ENCODE peak calls at places on chromosomes 11 and 22, in six cellular contexts. One of them, this sample, is unnamed.

GRCh38 chr11:22558638-22559037 is 67.0 kb downstream of the FANCF start:
- DNase-seq in endodermal cell: no peak
- DNase-seq in colonic mucosa: no peak
- DNase-seq in HCT116: no peak
- DNase-seq in OCI-LY7: no peak
- DNase-seq in spleen: no peak
- DNase-seq in this sample: no peak

GRCh38 chr11:1756791-1757771 is 6.6 kb downstream of the CTSD start:
- DNase-seq in colonic mucosa: no peak
- DNase-seq in HCT116: no peak
- DNase-seq in endodermal cell: no peak
- DNase-seq in OCI-LY7: no peak
- DNase-seq in spleen: peak
- DNase-seq in this sample: no peak

GRCh38 chr11:76669901-76670474 is 559 bp downstream of the LRRC32 start:
- DNase-seq in colonic mucosa: peak
- DNase-seq in OCI-LY7: peak
- DNase-seq in endodermal cell: peak
- DNase-seq in spleen: peak
- DNase-seq in HCT116: no peak
- DNase-seq in this sample: no peak

GRCh38 chr11:95764267-95764898 is 25.2 kb downstream of the FAM76B start:
- DNase-seq in HCT116: peak
- DNase-seq in OCI-LY7: peak
- DNase-seq in spleen: no peak
- DNase-seq in colonic mucosa: no peak
- DNase-seq in endodermal cell: no peak
- DNase-seq in this sample: no peak

GRCh38 chr11:75603791-75604736 is 42.0 kb downstream of the SERPINH1 start:
- DNase-seq in HCT116: no peak
- DNase-seq in colonic mucosa: no peak
- DNase-seq in endodermal cell: no peak
- DNase-seq in OCI-LY7: no peak
- DNase-seq in spleen: no peak
- DNase-seq in this sample: peak

GRCh38 chr11:1392561-1392960 is 2.8 kb downstream of the BRSK2 start:
- DNase-seq in endodermal cell: no peak
- DNase-seq in HCT116: no peak
- DNase-seq in colonic mucosa: no peak
- DNase-seq in spleen: no peak
- DNase-seq in OCI-LY7: no peak
- DNase-seq in this sample: no peak

GRCh38 chr11:29802522-29802921 is 214.3 kb downstream of the KCNA4 start:
- DNase-seq in spleen: no peak
- DNase-seq in colonic mucosa: no peak
- DNase-seq in HCT116: no peak
- DNase-seq in endodermal cell: no peak
- DNase-seq in OCI-LY7: no peak
- DNase-seq in this sample: no peak

GRCh38 chr11:57330029-57330428 is 5.3 kb upstream of the TNKS1BP1 start:
- DNase-seq in endodermal cell: no peak
- DNase-seq in HCT116: no peak
- DNase-seq in colonic mucosa: no peak
- DNase-seq in spleen: peak
- DNase-seq in OCI-LY7: no peak
- DNase-seq in this sample: no peak

GRCh38 chr11:61477126-61477525 is 31.4 kb upstream of the LRRC10B start:
- DNase-seq in spleen: no peak
- DNase-seq in endodermal cell: no peak
- DNase-seq in colonic mucosa: peak
- DNase-seq in OCI-LY7: no peak
- DNase-seq in HCT116: no peak
- DNase-seq in this sample: no peak

GRCh38 chr11:75475767-75476650 is 43.0 kb upstream of the KLHL35 start:
- DNase-seq in spleen: peak
- DNase-seq in endodermal cell: no peak
- DNase-seq in OCI-LY7: peak
- DNase-seq in HCT116: no peak
- DNase-seq in colonic mucosa: peak
- DNase-seq in this sample: no peak

GRCh38 chr11:57474017-57474750 is 13.9 kb downstream of the RTN4RL2 start:
- DNase-seq in HCT116: no peak
- DNase-seq in endodermal cell: peak
- DNase-seq in spleen: peak
- DNase-seq in OCI-LY7: no peak
- DNase-seq in colonic mucosa: no peak
- DNase-seq in this sample: no peak

GRCh38 chr22:42799061-42799460 is 58.0 kb downstream of the ARFGAP3 start:
- DNase-seq in spleen: no peak
- DNase-seq in HCT116: no peak
- DNase-seq in OCI-LY7: no peak
- DNase-seq in endodermal cell: peak
- DNase-seq in colonic mucosa: no peak
- DNase-seq in this sample: no peak

GRCh38 chr11:43579919-43580276 is 100.6 kb upstream of the HSD17B12 start:
- DNase-seq in spleen: no peak
- DNase-seq in colonic mucosa: no peak
- DNase-seq in HCT116: no peak
- DNase-seq in endodermal cell: no peak
- DNase-seq in OCI-LY7: no peak
- DNase-seq in this sample: no peak

GRCh38 chr11:103803062-103803461 is 233.4 kb upstream of the DDI1 start:
- DNase-seq in OCI-LY7: no peak
- DNase-seq in spleen: no peak
- DNase-seq in HCT116: no peak
- DNase-seq in endodermal cell: peak
- DNase-seq in colonic mucosa: no peak
- DNase-seq in this sample: no peak

GRCh38 chr11:75473684-75474083 is 40.7 kb upstream of the KLHL35 start:
- DNase-seq in colonic mucosa: no peak
- DNase-seq in spleen: peak
- DNase-seq in endodermal cell: no peak
- DNase-seq in OCI-LY7: no peak
- DNase-seq in HCT116: no peak
- DNase-seq in this sample: no peak

GRCh38 chr11:130449996-130450419 is 1.6 kb downstream of the ADAMTS15 start:
- DNase-seq in HCT116: no peak
- DNase-seq in endodermal cell: peak
- DNase-seq in colonic mucosa: peak
- DNase-seq in spleen: no peak
- DNase-seq in OCI-LY7: no peak
- DNase-seq in this sample: no peak

GRCh38 chr11:107496011-107496410 is 38.4 kb upstream of the CWF19L2 start:
- DNase-seq in OCI-LY7: no peak
- DNase-seq in colonic mucosa: no peak
- DNase-seq in spleen: no peak
- DNase-seq in endodermal cell: no peak
- DNase-seq in HCT116: no peak
- DNase-seq in this sample: no peak

GRCh38 chr22:42336527-42337227 is 66.2 kb upstream of the TCF20 start:
- DNase-seq in HCT116: no peak
- DNase-seq in colonic mucosa: no peak
- DNase-seq in endodermal cell: no peak
- DNase-seq in spleen: no peak
- DNase-seq in OCI-LY7: no peak
- DNase-seq in this sample: no peak

GRCh38 chr11:109789911-109790310 is 303.3 kb upstream of the ZC3H12C start:
- DNase-seq in spleen: no peak
- DNase-seq in colonic mucosa: no peak
- DNase-seq in HCT116: no peak
- DNase-seq in OCI-LY7: no peak
- DNase-seq in endodermal cell: no peak
- DNase-seq in this sample: no peak

GRCh38 chr11:47891886-47892285 is 43.7 kb upstream of the NUP160 start:
- DNase-seq in spleen: no peak
- DNase-seq in colonic mucosa: no peak
- DNase-seq in HCT116: no peak
- DNase-seq in OCI-LY7: no peak
- DNase-seq in endodermal cell: no peak
- DNase-seq in this sample: no peak

GRCh38 chr11:65445101-65445603 is 22.6 kb downstream of the NEAT1 start:
- DNase-seq in HCT116: no peak
- DNase-seq in OCI-LY7: no peak
- DNase-seq in spleen: no peak
- DNase-seq in endodermal cell: peak
- DNase-seq in colonic mucosa: no peak
- DNase-seq in this sample: no peak

GRCh38 chr11:64331569-64332371 is 8.2 kb upstream of the CCDC88B start:
- DNase-seq in endodermal cell: peak
- DNase-seq in colonic mucosa: peak
- DNase-seq in spleen: peak
- DNase-seq in HCT116: peak
- DNase-seq in OCI-LY7: peak
- DNase-seq in this sample: peak

GRCh38 chr22:47180796-47181195 is 418.3 kb downstream of the TBC1D22A start:
- DNase-seq in HCT116: no peak
- DNase-seq in OCI-LY7: no peak
- DNase-seq in spleen: no peak
- DNase-seq in endodermal cell: no peak
- DNase-seq in colonic mucosa: no peak
- DNase-seq in this sample: no peak

GRCh38 chr11:27611390-27611789 is 88.9 kb downstream of the BDNF start:
- DNase-seq in spleen: no peak
- DNase-seq in endodermal cell: no peak
- DNase-seq in colonic mucosa: no peak
- DNase-seq in HCT116: no peak
- DNase-seq in OCI-LY7: no peak
- DNase-seq in this sample: no peak
- H3K27ac ChIP-seq in spleen: no peak
- H3K27ac ChIP-seq in endodermal cell: no peak
- H3K27ac ChIP-seq in colonic mucosa: no peak
- H3K27ac ChIP-seq in HCT116: no peak
- H3K27ac ChIP-seq in OCI-LY7: no peak
- H3K27ac ChIP-seq in this sample: no peak

DNA sequence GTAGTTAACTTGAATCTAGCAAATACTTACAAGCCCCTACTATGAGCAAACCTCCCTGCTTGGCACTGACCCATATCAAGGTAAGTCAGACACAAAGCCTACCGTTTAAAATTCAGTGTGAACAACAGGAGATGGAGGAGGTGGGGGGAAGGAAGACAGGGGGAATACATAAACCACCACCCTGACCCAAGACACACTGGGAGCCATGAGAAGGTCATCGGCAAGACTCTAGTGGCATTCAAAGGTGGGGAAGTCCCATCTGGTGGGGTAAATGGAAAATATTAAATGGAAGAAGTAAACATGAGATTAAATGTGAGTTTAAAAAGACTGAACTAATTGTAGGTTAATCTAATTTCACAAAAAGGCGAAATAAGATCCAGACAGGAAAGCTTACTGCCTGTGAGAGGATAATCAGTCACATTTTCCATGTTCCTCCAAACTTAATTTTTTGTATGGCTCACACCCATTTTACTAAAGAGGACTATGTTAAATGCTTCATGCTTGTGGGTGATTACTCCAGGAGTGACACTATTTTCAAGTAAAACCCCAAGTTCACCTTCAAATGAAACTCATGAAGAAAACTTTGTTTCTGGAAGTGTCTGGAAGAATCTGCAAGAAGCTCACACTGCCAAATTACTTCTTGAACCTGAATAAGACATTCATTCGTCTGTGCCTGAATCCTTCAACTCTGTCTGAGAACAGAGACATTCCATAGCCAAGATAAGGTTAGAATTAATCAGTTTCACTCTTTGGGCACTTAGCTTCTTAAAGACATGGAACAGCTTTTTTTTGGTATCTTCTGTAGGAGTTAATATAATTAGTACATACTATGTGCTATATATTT is 51.7 kb downstream of the PITPNB start:
- DNase-seq in colonic mucosa: no peak
- DNase-seq in spleen: no peak
- DNase-seq in endodermal cell: no peak
- DNase-seq in HCT116: no peak
- DNase-seq in OCI-LY7: no peak
- DNase-seq in this sample: no peak
- H3K27ac ChIP-seq in colonic mucosa: peak
- H3K27ac ChIP-seq in spleen: no peak
- H3K27ac ChIP-seq in endodermal cell: no peak
- H3K27ac ChIP-seq in HCT116: no peak
- H3K27ac ChIP-seq in OCI-LY7: no peak
- H3K27ac ChIP-seq in this sample: peak

DNA sequence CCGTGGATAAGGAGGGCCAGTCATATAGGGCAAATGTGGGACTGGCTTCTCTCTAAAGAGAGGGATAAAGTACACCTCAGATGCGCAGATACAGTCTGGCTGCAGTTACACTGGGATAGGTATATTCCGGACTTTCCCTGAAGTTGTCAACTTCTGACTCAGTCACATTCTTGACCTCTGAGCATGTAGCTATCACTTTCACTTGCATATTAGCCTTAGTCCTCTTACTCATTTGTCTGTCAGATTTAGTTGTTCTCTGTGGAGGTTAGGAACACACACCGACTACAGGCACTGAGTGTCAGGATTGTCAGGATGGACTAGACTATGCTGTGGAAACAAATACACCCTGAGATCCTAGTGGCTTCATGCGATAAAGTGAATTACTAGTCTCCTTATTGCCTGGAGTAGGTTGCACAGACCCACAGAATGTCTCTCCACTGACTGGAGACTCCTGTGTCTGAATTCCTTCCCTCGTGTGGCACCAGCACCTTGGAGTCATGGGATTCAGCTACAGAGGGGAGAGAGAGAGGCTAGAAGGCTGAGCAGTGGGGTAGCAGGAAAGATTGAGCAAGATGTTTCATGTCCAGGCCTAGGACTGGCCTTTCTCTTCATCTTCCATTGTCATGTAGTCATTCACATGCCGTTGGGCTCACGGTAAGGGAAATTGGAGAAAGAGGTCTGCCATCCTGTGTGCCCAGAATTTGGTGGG is 654.3 kb downstream of the NTM start:
- DNase-seq in OCI-LY7: no peak
- DNase-seq in HCT116: no peak
- DNase-seq in colonic mucosa: no peak
- DNase-seq in spleen: no peak
- DNase-seq in endodermal cell: no peak
- DNase-seq in this sample: peak
- H3K27ac ChIP-seq in OCI-LY7: no peak
- H3K27ac ChIP-seq in HCT116: no peak
- H3K27ac ChIP-seq in colonic mucosa: no peak
- H3K27ac ChIP-seq in spleen: no peak
- H3K27ac ChIP-seq in endodermal cell: no peak
- H3K27ac ChIP-seq in this sample: peak

DNA sequence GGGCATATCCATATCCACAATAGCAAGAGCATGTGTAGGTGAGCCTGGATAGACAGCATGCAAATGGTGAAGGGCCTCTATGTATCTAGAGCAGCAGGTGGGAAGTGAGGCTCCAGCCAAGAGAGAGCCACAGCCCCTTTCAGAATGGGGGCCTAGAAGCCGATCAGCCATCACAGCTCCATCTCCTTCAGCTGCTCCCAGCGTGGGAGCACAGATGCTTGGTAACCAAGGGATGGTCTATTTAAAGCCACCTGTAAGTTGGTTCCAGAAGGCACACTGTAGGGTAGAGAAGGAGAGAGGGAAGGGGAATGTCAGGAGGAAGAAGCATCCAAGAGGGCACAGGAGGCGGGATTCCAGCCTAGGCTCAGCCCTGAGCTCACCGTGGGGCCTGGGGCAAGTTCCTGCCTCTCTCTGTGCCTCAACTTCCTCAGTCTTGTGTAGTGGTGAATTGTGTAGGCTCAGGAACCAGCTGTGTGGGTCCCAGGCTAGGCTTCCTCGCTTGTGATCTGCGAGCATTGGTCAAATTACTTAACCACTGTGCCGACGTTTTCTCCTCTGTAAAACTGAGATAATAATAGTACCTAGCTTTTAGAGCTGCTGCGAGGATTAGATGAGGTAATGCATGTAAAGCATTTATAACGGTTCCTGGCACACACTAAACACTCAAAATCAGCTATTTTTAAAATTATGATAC is 122.9 kb upstream of the NAV2 start:
- DNase-seq in endodermal cell: no peak
- DNase-seq in spleen: no peak
- DNase-seq in HCT116: no peak
- DNase-seq in colonic mucosa: no peak
- DNase-seq in OCI-LY7: no peak
- DNase-seq in this sample: no peak
- H3K27ac ChIP-seq in endodermal cell: no peak
- H3K27ac ChIP-seq in spleen: no peak
- H3K27ac ChIP-seq in HCT116: no peak
- H3K27ac ChIP-seq in colonic mucosa: no peak
- H3K27ac ChIP-seq in OCI-LY7: no peak
- H3K27ac ChIP-seq in this sample: no peak

This sample was measured in epithelial cell of prostate.